ENCODE peak calls at places on chromosomes 5 and 9, in four cellular contexts. S, W, I and O are unnamed samples. For H3K36me3, the result is how much of the 10 kb centered on the place peaks cover.

GRCh38 chr9:72473474-72474241 is 47.8 kb upstream of the TMC1 start:
- DNase-seq in S (no peak), W (no peak), I (peak), O (no peak)

GRCh38 chr5:142978252-142978651 is 208.1 kb downstream of the ARHGAP26 start:
- DNase-seq in S (no peak), W (no peak), I (no peak), O (no peak)

GRCh38 chr9:121709798-121710197 is 58.4 kb downstream of the DAB2IP start:
- DNase-seq in S (no peak), W (peak), I (no peak), O (no peak)

GRCh38 chr5:92991681-92992472 is 589.1 kb downstream of the NR2F1-AS1 start:
- DNase-seq in S (no peak), W (no peak), I (no peak), O (no peak)

GRCh38 chr5:149489605-149490037 is 61.6 kb downstream of the CSNK1A1 start:
- DNase-seq in S (no peak), W (peak), I (no peak), O (no peak)

GRCh38 chr5:68444833-68445232 is 229.3 kb downstream of the PIK3R1 start:
- DNase-seq in S (no peak), W (no peak), I (no peak), O (no peak)

GRCh38 chr5:90898330-90899013 is 339.9 kb downstream of the ADGRV1 start:
- DNase-seq in S (no peak), W (no peak), I (peak), O (no peak)

GRCh38 chr5:1310118-1310517 is 15.2 kb upstream of the TERT start:
- DNase-seq in S (no peak), W (no peak), I (no peak), O (no peak)

GRCh38 chr9:11023201-11023600 is 410.4 kb upstream of the PTPRD start:
- DNase-seq in S (no peak), W (no peak), I (no peak), O (no peak)

GRCh38 chr9:19665146-19665863 is 123.5 kb downstream of the SLC24A2 start:
- DNase-seq in S (no peak), W (no peak), I (no peak), O (no peak)

GRCh38 chr9:17810728-17811634 is 232.1 kb downstream of the SH3GL2 start:
- DNase-seq in S (peak), W (peak), I (peak), O (peak)

GRCh38 chr5:2112128-2112808 is 229.5 kb upstream of the IRX4 start:
- DNase-seq in S (no peak), W (no peak), I (no peak), O (no peak)

GRCh38 chr5:93274291-93274690 is 306.7 kb downstream of the NR2F1-AS1 start:
- DNase-seq in S (no peak), W (no peak), I (peak), O (no peak)

GRCh38 chr9:89674667-89675402 is 70.0 kb downstream of the GADD45G start:
- DNase-seq in S (no peak), W (no peak), I (no peak), O (peak)

GRCh38 chr5:96509721-96510383 is 76.8 kb upstream of the PCSK1 start:
- DNase-seq in S (no peak), W (no peak), I (peak), O (no peak)

GRCh38 chr5:24141046-24141445 is 503.7 kb downstream of the CDH10 start:
- DNase-seq in S (no peak), W (peak), I (no peak), O (no peak)

GRCh38 chr5:112995764-112996618 is 19.4 kb downstream of the DCP2 start:
- DNase-seq in S (peak), W (peak), I (peak), O (peak)

GRCh38 chr5:58080573-58080972 is 379.3 kb downstream of the PLK2 start:
- DNase-seq in S (no peak), W (no peak), I (peak), O (no peak)

GRCh38 chr9:114002271-114002985 is 75.7 kb downstream of the AMBP start:
- DNase-seq in S (peak), W (peak), I (no peak), O (peak)

GRCh38 chr5:142689081-142689480 is 3.2 kb upstream of the FGF1 start:
- DNase-seq in S (no peak), W (no peak), I (no peak), O (no peak)

GRCh38 chr5:142545653-142546322 is 140.1 kb downstream of the FGF1 start:
- DNase-seq in S (no peak), W (no peak), I (no peak), O (no peak)

GRCh38 chr5:57887851-57888621 is 405.4 kb upstream of the ACTBL2 start:
- DNase-seq in S (peak), W (peak), I (peak), O (peak)

GRCh38 chr5:1161108-1161831 is 40.1 kb upstream of the SLC6A19 start:
- DNase-seq in S (no peak), W (no peak), I (peak), O (peak)

GRCh38 chr9:16526380-16526779 is 344.1 kb downstream of the BNC2 start:
- DNase-seq in S (no peak), W (no peak), I (peak), O (no peak)

DNA sequence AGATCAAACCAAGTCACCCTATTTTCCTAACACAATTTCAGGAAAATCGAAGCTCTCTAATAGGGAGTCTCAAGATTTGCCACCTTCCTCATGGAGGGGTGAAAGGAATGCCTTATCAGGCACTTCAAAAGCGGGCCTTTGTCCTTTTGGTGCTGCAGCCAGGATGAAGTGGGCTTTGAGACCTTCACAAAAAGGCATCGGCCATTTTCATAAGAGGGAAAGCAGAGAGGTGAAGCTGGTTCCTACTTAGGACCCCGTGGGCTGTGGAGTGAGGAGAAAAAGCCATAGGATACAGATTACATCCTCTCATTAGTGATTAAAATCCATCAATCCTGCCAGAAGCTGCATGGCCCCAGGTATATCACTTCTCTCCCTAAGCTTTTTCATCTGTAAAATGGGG is 859 bp downstream of the CDKN2AIPNL start:
- DNase-seq in S (no peak), W (no peak), I (no peak), O (no peak)
- H3K27ac ChIP-seq in S (no peak), W (no peak), I (peak), O (no peak)

GRCh38 chr9:130488621-130489330 is 44.0 kb downstream of the ASS1 start:
- DNase-seq in S (no peak), W (no peak), I (no peak), O (no peak)

GRCh38 chr9:130493021-130493420 is 48.3 kb downstream of the ASS1 start:
- DNase-seq in S (no peak), W (no peak), I (no peak), O (no peak)

GRCh38 chr9:130493476-130493875 is 48.7 kb downstream of the ASS1 start:
- DNase-seq in S (no peak), W (no peak), I (no peak), O (no peak)

GRCh38 chr9:130491830-130492465 is 47.2 kb downstream of the ASS1 start:
- DNase-seq in S (no peak), W (no peak), I (no peak), O (no peak)

GRCh38 chr9:130490981-130491380 is 46.2 kb downstream of the ASS1 start:
- DNase-seq in S (no peak), W (no peak), I (no peak), O (no peak)
- H3K36me3 ChIP-seq in S (under half), W (half or more), I (under half), O (under half)

DNA sequence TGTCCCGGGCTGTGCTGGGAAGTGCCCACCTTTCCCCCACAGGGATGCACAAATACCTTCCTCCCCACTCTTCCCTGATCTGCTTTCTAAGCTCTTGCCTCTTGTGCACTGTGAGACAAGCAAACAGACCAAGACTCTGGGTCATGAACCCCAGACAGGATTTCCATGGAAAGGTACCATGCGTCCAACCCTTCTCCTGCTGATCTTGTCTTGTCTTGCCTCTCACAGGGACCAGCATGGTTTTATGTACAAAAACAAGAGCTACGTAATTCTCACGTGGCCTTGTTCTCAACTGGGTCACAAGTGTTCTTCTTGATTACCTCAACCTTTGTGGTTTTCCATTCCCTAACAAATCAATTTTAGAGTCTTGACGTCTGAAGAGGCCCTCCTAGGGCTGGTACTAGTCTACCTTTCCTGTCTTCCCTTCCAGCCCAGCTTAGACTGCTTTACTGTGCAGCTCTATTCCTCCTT is 176.5 kb upstream of the MAP3K1 start:
- DNase-seq in S (no peak), W (no peak), I (peak), O (no peak)
- H3K27ac ChIP-seq in S (no peak), W (no peak), I (no peak), O (no peak)

GRCh38 chr9:110248361-110248760 is 7.9 kb downstream of the TXN start:
- DNase-seq in S (no peak), W (no peak), I (peak), O (no peak)

GRCh38 chr9:110241491-110242321 is 14.6 kb downstream of the TXN start:
- DNase-seq in S (no peak), W (no peak), I (peak), O (no peak)

GRCh38 chr9:110246214-110246613 is 10.1 kb downstream of the TXN start:
- DNase-seq in S (no peak), W (no peak), I (no peak), O (no peak)

GRCh38 chr9:110240198-110240597 is 16.1 kb downstream of the TXN start:
- DNase-seq in S (no peak), W (no peak), I (no peak), O (no peak)

DNA sequence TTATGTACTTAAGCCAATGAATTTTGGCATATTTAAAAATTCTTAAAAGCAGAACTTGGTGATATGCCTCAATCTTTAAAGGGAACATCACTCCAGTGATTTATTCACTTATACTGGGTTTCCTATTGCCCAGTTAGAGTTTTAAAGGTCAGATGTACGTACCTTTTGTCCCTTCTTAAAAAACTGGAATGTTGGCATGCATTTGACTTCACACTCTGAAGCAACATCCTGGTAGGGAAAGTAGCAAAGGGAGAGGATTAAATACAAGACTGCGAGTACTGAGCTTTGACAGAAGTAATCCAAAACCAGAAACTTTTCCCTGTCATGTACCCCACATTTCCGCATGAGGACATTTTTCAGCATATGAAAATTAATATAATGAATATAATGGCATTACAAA is 11.7 kb downstream of the TXN start:
- DNase-seq in S (no peak), W (no peak), I (no peak), O (no peak)
- H3K36me3 ChIP-seq in S (under half), W (half or more), I (half or more), O (under half)

DNA sequence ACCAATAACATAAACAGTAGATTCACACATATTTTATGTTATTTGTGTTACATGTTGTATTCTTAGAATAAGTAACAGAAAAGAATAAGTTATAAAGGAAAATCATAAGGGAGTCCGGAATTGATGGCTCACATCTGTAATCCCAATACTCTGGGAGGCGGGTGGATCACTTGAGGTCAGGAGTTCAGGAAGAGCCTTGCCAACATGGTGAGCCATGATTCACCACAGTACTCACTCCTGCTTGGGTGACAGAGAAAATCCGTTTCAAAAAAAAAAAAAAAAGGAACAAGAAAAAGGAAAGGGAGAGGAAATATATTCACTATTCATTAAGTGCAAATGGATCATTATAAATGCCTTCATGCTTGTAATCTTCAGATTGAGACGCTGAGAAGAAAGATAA is 533.3 kb upstream of the CDH9 start:
- DNase-seq in S (no peak), W (no peak), I (no peak), O (no peak)
- H3K27ac ChIP-seq in S (no peak), W (no peak), I (no peak), O (no peak)

DNA sequence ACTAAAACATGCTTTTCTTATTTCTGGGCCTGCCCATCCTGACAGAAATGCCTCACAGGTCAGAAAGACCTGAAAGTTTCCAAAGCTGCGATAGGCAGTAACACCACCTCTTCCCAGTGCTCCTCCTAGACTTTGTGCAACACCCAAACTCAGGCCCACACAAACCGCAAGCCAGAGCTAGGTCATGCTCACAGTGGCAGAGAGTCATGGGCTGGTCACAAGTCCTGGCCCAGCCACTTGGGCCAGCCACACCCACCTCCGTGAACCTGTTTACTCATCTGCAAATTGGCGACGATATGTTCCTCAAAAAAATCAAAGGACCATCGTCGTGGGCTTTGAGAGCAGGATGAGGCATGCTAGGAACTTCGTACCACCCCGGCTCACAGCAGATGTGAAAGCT is 44.1 kb upstream of the SLC25A51 start:
- DNase-seq in S (no peak), W (no peak), I (peak), O (no peak)
- H3K36me3 ChIP-seq in S (under half), W (under half), I (under half), O (under half)

GRCh38 chr5:75617746-75618352 is 6.6 kb downstream of the ANKDD1B start:
- DNase-seq in S (no peak), W (no peak), I (peak), O (no peak)

GRCh38 chr5:75616286-75616810 is 5.1 kb downstream of the ANKDD1B start:
- DNase-seq in S (no peak), W (no peak), I (no peak), O (peak)

GRCh38 chr5:75614165-75614564 is 2.9 kb downstream of the ANKDD1B start:
- DNase-seq in S (no peak), W (no peak), I (no peak), O (no peak)

GRCh38 chr5:75620184-75620959 is 9.1 kb downstream of the ANKDD1B start:
- DNase-seq in S (no peak), W (no peak), I (no peak), O (no peak)

DNA sequence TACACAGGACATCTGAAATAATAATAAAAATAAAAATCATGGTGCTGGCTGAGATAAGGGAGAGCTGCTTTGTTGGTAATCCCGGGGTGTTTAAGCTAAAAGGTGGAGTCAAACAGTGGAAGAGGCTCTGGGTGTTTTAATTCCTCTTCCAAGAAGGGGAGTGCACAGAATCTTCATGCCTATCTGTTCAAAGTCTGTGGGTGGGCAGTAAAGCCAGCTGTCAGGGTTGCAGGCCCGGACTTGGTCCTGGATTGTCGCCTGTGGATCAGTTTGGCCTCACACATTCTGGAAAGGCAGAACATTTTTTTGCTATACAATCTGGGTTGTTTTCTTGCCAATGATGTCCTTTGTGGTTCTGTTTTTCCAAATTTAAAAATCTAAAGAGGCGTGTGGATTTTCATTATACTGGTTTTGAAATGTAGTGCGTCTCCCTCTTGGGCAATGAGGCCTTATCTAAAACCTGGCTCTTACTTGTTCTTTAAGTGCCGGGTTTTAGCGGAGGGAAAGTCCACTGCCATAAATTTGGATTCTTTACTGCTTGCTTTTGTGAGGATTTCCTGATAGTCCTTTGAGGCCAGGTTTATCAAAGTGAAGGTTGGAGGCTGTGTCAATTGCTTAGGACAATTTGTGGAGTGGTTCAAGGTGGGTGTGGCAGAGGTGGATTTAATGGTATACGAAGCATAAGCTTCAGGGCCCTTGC is 5.9 kb downstream of the ANKDD1B start:
- DNase-seq in S (no peak), W (no peak), I (no peak), O (no peak)
- H3K27ac ChIP-seq in S (no peak), W (no peak), I (no peak), O (peak)

GRCh38 chr5:73459366-73459765 is 10.8 kb upstream of the FOXD1 start:
- DNase-seq in S (no peak), W (no peak), I (no peak), O (no peak)
- H3K36me3 ChIP-seq in S (under half), W (under half), I (under half), O (under half)

GRCh38 chr5:141494761-141495455 is 6.0 kb downstream of the PCDHGC5 start:
- DNase-seq in S (peak), W (no peak), I (no peak), O (peak)
- H3K27ac ChIP-seq in S (no peak), W (no peak), I (no peak), O (peak)

GRCh38 chr9:128603697-128604096 is 51.3 kb downstream of the SPTAN1 start:
- DNase-seq in S (no peak), W (no peak), I (no peak), O (no peak)

GRCh38 chr9:128611600-128612394 is 44.9 kb downstream of the DYNC2I2 start:
- DNase-seq in S (no peak), W (no peak), I (no peak), O (no peak)

GRCh38 chr9:128610889-128611288 is 45.8 kb downstream of the DYNC2I2 start:
- DNase-seq in S (no peak), W (no peak), I (no peak), O (no peak)

GRCh38 chr9:128607642-128608350 is 48.9 kb downstream of the DYNC2I2 start:
- DNase-seq in S (no peak), W (peak), I (no peak), O (no peak)
- H3K36me3 ChIP-seq in S (under half), W (half or more), I (half or more), O (under half)